ENCODE peak calls at places on chromosomes 11 and 22, in five cellular contexts. X, H, D, P and Q are unnamed samples.
A peak's percentile ranks its signal among the peaks of the same experiment; 100 is the strongest.

GRCh38 chr11:67534070-67534679 is 10.9 kb upstream of the CABP2 start:
- DNase-seq in X (no peak), H (peak; percentile 6), D (no peak), P (no peak), Q (no peak)

GRCh38 chr22:38618682-38619081 is 37.5 kb downstream of the FAM227A start:
- DNase-seq in X (no peak), H (no peak), D (no peak), P (no peak), Q (no peak)

GRCh38 chr11:71519546-71519945 is 7.5 kb upstream of the KRTAP5-7 start:
- DNase-seq in X (no peak), H (no peak), D (no peak), P (no peak), Q (no peak)

GRCh38 chr11:44257338-44258189 is 52.4 kb downstream of the ALX4 start:
- DNase-seq in X (no peak), H (no peak), D (no peak), P (no peak), Q (no peak)

GRCh38 chr11:111454561-111455192 is 57.5 kb downstream of the BTG4 start:
- DNase-seq in X (no peak), H (peak; percentile 54), D (no peak), P (no peak), Q (no peak)

GRCh38 chr11:32705309-32706033 is 89.0 kb downstream of the CCDC73 start:
- DNase-seq in X (no peak), H (no peak), D (no peak), P (no peak), Q (peak; percentile 38)

GRCh38 chr11:118820412-118821357 is 29.7 kb upstream of the DDX6 start:
- DNase-seq in X (no peak), H (no peak), D (peak; percentile 78), P (peak; percentile 59), Q (peak; percentile 74)

GRCh38 chr11:8838248-8838647 is 72.7 kb upstream of the AKIP1 start:
- DNase-seq in X (peak; percentile 92), H (no peak), D (no peak), P (no peak), Q (no peak)

GRCh38 chr22:45208993-45209838 is 31.5 kb downstream of the KIAA0930 start:
- DNase-seq in X (no peak), H (no peak), D (no peak), P (no peak), Q (peak; percentile 52)

GRCh38 chr11:130227373-130227772 is 67.8 kb downstream of the ST14 start:
- DNase-seq in X (no peak), H (no peak), D (no peak), P (no peak), Q (no peak)

GRCh38 chr22:32334640-32335365 is 22.9 kb upstream of the RFPL3 start:
- DNase-seq in X (no peak), H (no peak), D (no peak), P (no peak), Q (no peak)

GRCh38 chr22:37063436-37064420 is 12.2 kb downstream of the KCTD17 start:
- DNase-seq in X (no peak), H (no peak), D (no peak), P (no peak), Q (no peak)

GRCh38 chr11:44726278-44727113 is at the start of gene TSPAN18:
- DNase-seq in X (no peak), H (no peak), D (no peak), P (no peak), Q (no peak)

GRCh38 chr11:61028135-61028729 is 56.8 kb downstream of the CD6 start:
- DNase-seq in X (no peak), H (peak; percentile 14), D (no peak), P (no peak), Q (no peak)

GRCh38 chr11:102794382-102794781 is 3.6 kb downstream of the MMP1 start:
- DNase-seq in X (no peak), H (peak; percentile 68), D (no peak), P (no peak), Q (no peak)